ENCODE peak calls at places on chromosomes 12 and 14, in eight cellular contexts. F is stomach; M is suprapubic skin; Q is ovary; C is naive thymus-derived CD4-positive, alpha-beta T cell; Z is CD8-positive, alpha-beta T cell; W is CD4-positive, CD25-positive, alpha-beta regulatory T cell; E is neural progenitor cell. G is an unnamed sample.
A peak's percentile ranks its signal among the peaks of the same experiment; 100 is the strongest.

GRCh38 chr12:3218150-3218845 is 141.1 kb downstream of the TSPAN9 start:
- DNase-seq in Z (no peak), C (no peak), W (no peak), Q (peak; percentile 87), E (no peak), F (peak; percentile 41), M (peak; percentile 83), G (peak; percentile 59)

GRCh38 chr14:102390064-102390463 is 27.3 kb downstream of the TECPR2 start:
- DNase-seq in W (no peak), C (no peak), Z (no peak), M (no peak), F (no peak), Q (no peak), E (no peak), G (no peak)

GRCh38 chr14:103522028-103522581 is 525 bp downstream of the CKB start:
- DNase-seq in Q (peak; percentile 72), F (no peak), Z (no peak), C (no peak), M (peak; percentile 76), E (peak; percentile 66), W (no peak), G (peak; percentile 60)

GRCh38 chr14:74265312-74265965 is 26.2 kb downstream of the VSX2 start:
- DNase-seq in C (no peak), M (no peak), Z (no peak), W (no peak), Q (no peak), F (no peak), E (no peak), G (no peak)

GRCh38 chr12:65093571-65093970 is 27.5 kb downstream of the WIF1 start:
- DNase-seq in W (no peak), E (no peak), M (no peak), C (no peak), Z (no peak), F (no peak), Q (no peak), G (no peak)

GRCh38 chr12:120224304-120225199 is 23.6 kb upstream of the RPLP0 start:
- DNase-seq in M (no peak), Q (no peak), E (no peak), C (no peak), F (peak; percentile 83), Z (no peak), W (no peak), G (peak; percentile 88)

GRCh38 chr14:21796912-21797311 is 123.3 kb upstream of the OR4E1 start:
- DNase-seq in Z (no peak), E (peak; percentile 2), M (no peak), F (no peak), C (peak; percentile 17), Q (no peak), W (peak; percentile 30), G (no peak)

GRCh38 chr12:70948236-70948975 is 27.9 kb upstream of the PTPRR start:
- DNase-seq in W (no peak), Z (no peak), C (no peak), Q (no peak), E (no peak), F (no peak), M (no peak), G (no peak)

GRCh38 chr14:67285876-67286452 is 44.7 kb downstream of the PALS1 start:
- DNase-seq in Q (no peak), W (peak; percentile 44), E (peak; percentile 63), Z (no peak), M (no peak), C (peak; percentile 3), F (no peak), G (no peak)

GRCh38 chr12:106118-106561 is 39.6 kb downstream of the IQSEC3 start:
- DNase-seq in F (no peak), W (peak; percentile 14), C (no peak), E (peak; percentile 63), Q (no peak), Z (no peak), M (no peak), G (no peak)

GRCh38 chr14:91220581-91221000 is 23.9 kb downstream of the GPR68 start:
- DNase-seq in Z (no peak), F (no peak), Q (no peak), W (no peak), M (no peak), E (no peak), C (no peak), G (no peak)

GRCh38 chr14:73149753-73150152 is 13.4 kb downstream of the PSEN1 start:
- DNase-seq in C (no peak), F (no peak), W (no peak), M (no peak), E (no peak), Q (no peak), Z (no peak), G (no peak)

GRCh38 chr14:105165761-105166485 is 2.7 kb downstream of the JAG2 start:
- DNase-seq in C (no peak), W (no peak), M (no peak), F (no peak), E (no peak), Z (no peak), Q (no peak), G (no peak)

GRCh38 chr12:47388712-47389111 is 309.0 kb upstream of the AMIGO2 start:
- DNase-seq in E (no peak), C (no peak), F (no peak), Z (no peak), M (no peak), Q (no peak), W (no peak), G (no peak)

GRCh38 chr12:91785655-91786489 is 359.8 kb downstream of the BTG1 start:
- DNase-seq in M (no peak), Z (no peak), F (no peak), Q (no peak), W (peak; percentile 26), C (no peak), E (no peak), G (no peak)

GRCh38 chr12:118145798-118146156 is 9.9 kb downstream of the PEBP1 start:
- DNase-seq in Q (no peak), F (no peak), W (no peak), M (no peak), E (no peak), C (no peak), Z (no peak), G (no peak)
- H3K36me3 ChIP-seq in Q (no peaks in the 10 kb centered on the region), F (peaks cover 93% of the 10 kb centered on the region), W (peaks cover 52% of the 10 kb centered on the region), M (peaks cover 90% of the 10 kb centered on the region), E (peaks cover 7% of the 10 kb centered on the region), C (peaks cover 5% of the 10 kb centered on the region), Z (peaks cover 27% of the 10 kb centered on the region), G (peaks cover 92% of the 10 kb centered on the region)

DNA sequence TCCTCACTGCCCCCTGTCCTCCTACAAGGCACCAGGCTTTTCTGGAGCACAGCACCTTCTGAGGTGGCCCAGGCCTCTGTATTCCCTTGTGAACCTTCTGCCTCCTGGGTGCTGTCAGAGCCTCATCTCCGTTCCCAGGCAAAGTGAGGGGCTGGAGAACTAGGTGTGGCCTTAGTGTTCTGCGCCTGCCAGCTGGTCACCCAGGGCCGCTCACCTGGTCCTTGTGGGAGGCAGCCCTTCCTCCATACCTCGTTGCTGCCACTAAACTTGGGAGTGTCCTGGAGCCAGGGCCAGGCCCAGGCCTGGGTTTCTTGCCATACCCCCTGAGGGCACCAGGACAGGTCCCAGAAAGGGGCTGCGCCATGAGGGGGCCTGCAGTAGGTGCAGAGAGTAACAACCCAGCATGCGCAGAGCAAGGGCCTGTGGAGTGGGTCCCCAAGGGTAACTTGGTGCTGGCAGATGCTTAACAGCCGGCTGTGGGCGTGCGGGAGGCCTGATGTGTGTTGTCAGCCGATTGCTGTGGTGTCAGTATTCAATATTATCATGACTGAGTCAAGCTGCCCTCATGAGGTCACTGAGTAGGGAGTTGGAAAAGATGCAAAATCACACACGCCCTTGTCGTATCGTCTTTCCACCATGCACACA is 17.1 kb downstream of the OTUB2 start:
- DNase-seq in Z (no peak), Q (no peak), C (no peak), F (no peak), E (no peak), W (no peak), M (peak; percentile 48), G (no peak)
- H3K27ac ChIP-seq in Z (no peak overlapping the region), Q (no peak overlapping the region), C (no peak overlapping the region), F (no peak overlapping the region), E (no peak overlapping the region), W (no peak overlapping the region), M (no peak overlapping the region), G (no peak overlapping the region)

GRCh38 chr14:77024171-77024627 is 4.3 kb downstream of the IRF2BPL start:
- DNase-seq in M (no peak), Z (peak; percentile 14), E (peak; percentile 88), Q (peak; percentile 43), W (peak; percentile 92), F (no peak), C (peak; percentile 42), G (peak; percentile 57)

GRCh38 chr14:77026166-77026929 is 2.2 kb downstream of the IRF2BPL start:
- DNase-seq in F (peak; percentile 52), Q (peak; percentile 40), Z (no peak), C (no peak), W (no peak), E (peak; percentile 52), M (no peak), G (peak; percentile 65)

GRCh38 chr14:77027538-77028383 is 747 bp downstream of the IRF2BPL start:
- DNase-seq in F (peak; percentile 64), Z (peak; percentile 37), Q (peak; percentile 87), W (peak; percentile 75), C (peak; percentile 68), E (peak; percentile 36), M (peak; percentile 85), G (peak; percentile 84)

GRCh38 chr14:77026930-77027537 is 1.5 kb downstream of the IRF2BPL start:
- DNase-seq in E (peak; percentile 88), Q (peak; percentile 33), Z (peak; percentile 37), W (peak; percentile 71), M (no peak), F (peak; percentile 54), C (peak; percentile 51), G (peak; percentile 77)

GRCh38 chr14:77025744-77026165 is 2.8 kb downstream of the IRF2BPL start:
- DNase-seq in C (no peak), F (no peak), W (no peak), Q (no peak), Z (no peak), M (no peak), E (peak; percentile 65), G (no peak)
- H3K4me1 ChIP-seq in C (peaks cover 44% of the 10 kb centered on the region), F (peaks cover 58% of the 10 kb centered on the region), W (peaks cover 64% of the 10 kb centered on the region), Q (peaks cover 6% of the 10 kb centered on the region), Z (peaks cover 53% of the 10 kb centered on the region), M (peaks cover 74% of the 10 kb centered on the region), E (peaks cover 52% of the 10 kb centered on the region), G (peaks cover 65% of the 10 kb centered on the region)

GRCh38 chr12:57166971-57167371 is 19.6 kb upstream of the LRP1-AS start:
- DNase-seq in M (no peak), Q (no peak), C (no peak), E (no peak), W (no peak), F (no peak), Z (no peak), G (no peak)
- H3K36me3 ChIP-seq in M (peaks cover 63% of the 10 kb centered on the region), Q (no peaks in the 10 kb centered on the region), C (no peaks in the 10 kb centered on the region), E (no peaks in the 10 kb centered on the region), W (no peaks in the 10 kb centered on the region), F (peaks cover 93% of the 10 kb centered on the region), Z (no peaks in the 10 kb centered on the region), G (peaks cover 92% of the 10 kb centered on the region)

G was measured in lower lobe of right lung.